ENCODE peak calls at places on chromosomes 6 and 20, in six cellular contexts. N is OCI-LY7, Y is transverse colon, C is tibial artery, O is A549, J is aorta. T is an unnamed sample.

GRCh38 chr6:29014729-29015608 is 9.9 kb upstream of the ZNF311 start:
- DNase-seq in N (no peak), Y (no peak), C (no peak), O (no peak), J (no peak), T (no peak)

GRCh38 chr6:3363296-3364025 is 93.4 kb downstream of the SLC22A23 start:
- DNase-seq in N (no peak), Y (peak; percentile 89), C (no peak), O (no peak), J (no peak), T (no peak)

GRCh38 chr6:20719980-20720379 is 185.7 kb downstream of the CDKAL1 start:
- DNase-seq in N (no peak), Y (no peak), C (no peak), O (no peak), J (no peak), T (no peak)

GRCh38 chr6:20168668-20169633 is 43.3 kb downstream of the MBOAT1 start:
- DNase-seq in N (no peak), Y (no peak), C (peak; percentile 74), O (no peak), J (no peak), T (no peak)

GRCh38 chr6:25248100-25248499 is 31.1 kb upstream of the CARMIL1 start:
- DNase-seq in N (no peak), Y (no peak), C (no peak), O (no peak), J (no peak), T (no peak)

GRCh38 chr20:19757487-19757972 is 528 bp upstream of the RIN2 start:
- DNase-seq in N (no peak), Y (peak; percentile 74), C (peak; percentile 94), O (peak; percentile 71), J (peak; percentile 93), T (no peak)

GRCh38 chr6:81838724-81839425 is 86.4 kb upstream of the TENT5A start:
- DNase-seq in N (no peak), Y (no peak), C (no peak), O (no peak), J (no peak), T (no peak)

GRCh38 chr20:46607849-46608497 is 43.3 kb downstream of the SLC13A3 start:
- DNase-seq in N (no peak), Y (no peak), C (no peak), O (no peak), J (no peak), T (no peak)

GRCh38 chr6:136547336-136547735 is 2.9 kb downstream of the MAP7 start:
- DNase-seq in N (no peak), Y (no peak), C (no peak), O (peak; percentile 34), J (no peak), T (no peak)

GRCh38 chr6:43793154-43793874 is 23.3 kb downstream of the VEGFA start:
- DNase-seq in N (no peak), Y (no peak), C (no peak), O (no peak), J (no peak), T (no peak)

GRCh38 chr20:10427060-10427692 is 6.8 kb downstream of the MKKS start:
- DNase-seq in N (peak; percentile 52), Y (peak; percentile 41), C (no peak), O (peak; percentile 55), J (peak; percentile 67), T (no peak)

GRCh38 chr6:84411060-84411629 is 183.7 kb upstream of the CEP162 start:
- DNase-seq in N (no peak), Y (no peak), C (no peak), O (no peak), J (no peak), T (no peak)

DNA sequence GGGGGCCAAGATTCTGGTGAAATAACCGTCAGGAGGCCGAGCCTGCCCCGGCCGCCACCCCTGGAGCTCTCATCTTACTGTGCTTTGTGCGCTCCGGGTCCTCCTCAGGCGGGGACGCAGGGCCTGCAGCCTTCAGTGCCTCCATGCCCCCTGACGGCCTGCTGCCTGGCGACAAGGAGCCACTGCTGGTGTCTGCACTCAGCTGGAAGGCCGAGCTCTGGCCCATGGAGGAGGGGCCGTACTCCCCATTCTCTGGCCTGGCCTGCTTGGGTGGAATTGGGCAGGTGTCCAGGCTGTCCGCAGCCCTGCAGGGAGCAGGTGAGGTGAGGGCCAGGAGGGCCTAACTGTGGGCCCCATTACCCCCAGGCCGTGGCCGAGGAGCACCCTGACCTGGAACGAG is 5.3 kb downstream of the ZNF512B start:
- DNase-seq in N (no peak), Y (no peak), C (no peak), O (no peak), J (no peak), T (no peak)
- H3K9me3 ChIP-seq in N (no peaks in the 10 kb centered on the region), Y (no peaks in the 10 kb centered on the region), C (no peaks in the 10 kb centered on the region), O (no peaks in the 10 kb centered on the region), J (no peaks in the 10 kb centered on the region), T (peaks cover 37% of the 10 kb centered on the region)

GRCh38 chr6:13559968-13560650 is 14.3 kb upstream of the SIRT5 start:
- DNase-seq in N (no peak), Y (no peak), C (no peak), O (no peak), J (no peak), T (no peak)
- H3K9me3 ChIP-seq in N (no peaks in the 10 kb centered on the region), Y (no peaks in the 10 kb centered on the region), C (no peaks in the 10 kb centered on the region), O (no peaks in the 10 kb centered on the region), J (no peaks in the 10 kb centered on the region), T (no peaks in the 10 kb centered on the region)

GRCh38 chr20:41601742-41602141 is 16.4 kb downstream of the CHD6 start:
- DNase-seq in N (no peak), Y (no peak), C (no peak), O (no peak), J (no peak), T (no peak)
- H3K9me3 ChIP-seq in N (peaks cover 48% of the 10 kb centered on the region), Y (peaks cover 18% of the 10 kb centered on the region), C (peaks cover 7% of the 10 kb centered on the region), O (peaks cover 29% of the 10 kb centered on the region), J (peaks cover 4% of the 10 kb centered on the region), T (no peaks in the 10 kb centered on the region)

GRCh38 chr20:31403886-31404285 is 2.1 kb downstream of the DEFB121 start:
- DNase-seq in N (no peak), Y (no peak), C (no peak), O (no peak), J (no peak), T (no peak)
- H3K9me3 ChIP-seq in N (no peaks in the 10 kb centered on the region), Y (no peaks in the 10 kb centered on the region), C (no peaks in the 10 kb centered on the region), O (no peaks in the 10 kb centered on the region), J (no peaks in the 10 kb centered on the region), T (peaks cover 15% of the 10 kb centered on the region)